ENCODE peak calls at places on chromosomes 4 and X, in seven cellular contexts. N is stimulated activated CD4-positive, alpha-beta T cell treated with anti-CD3 and anti-CD28 coated beads, Interleukin-4, amount 100 ng/mL, for 48 hours; M is ecto neural progenitor cell; L is stimulated activated naive CD8-positive, alpha-beta T cell treated with anti-CD3 and anti-CD28 coated beads, Interleukin-15, Interleukin-2, amounts not matched to agents 100 U/mL and 50 U/mL, for 24 hours; C is omental fat pad; K is anterior cingulate cortex; X is CD4-positive, CD25-positive, alpha-beta regulatory T cell. F is an unnamed sample.

GRCh38 chr4:108168672-108169562 is at the start of gene LEF1:
- DNase-seq in N (peak; percentile 72), M (peak; percentile 88), L (peak; percentile 74), C (no peak), K (no peak), X (peak; percentile 62), F (peak; percentile 28)

GRCh38 chr4:142353149-142353738 is 492.9 kb downstream of the INPP4B start:
- DNase-seq in N (no peak), M (no peak), L (no peak), C (no peak), K (no peak), X (no peak), F (no peak)

GRCh38 chrX:40108959-40109287 is 11.2 kb upstream of the BCOR start:
- DNase-seq in N (peak; percentile 60), M (peak; percentile 78), L (peak; percentile 71), C (no peak), K (no peak), X (peak; percentile 40), F (peak; percentile 29)

GRCh38 chr4:41323706-41324105 is 67.0 kb downstream of the UCHL1 start:
- DNase-seq in N (no peak), M (no peak), L (no peak), C (no peak), K (no peak), X (no peak), F (no peak)

GRCh38 chr4:42371306-42372063 is 25.8 kb upstream of the SHISA3 start:
- DNase-seq in N (no peak), M (no peak), L (no peak), C (no peak), K (no peak), X (no peak), F (no peak)

GRCh38 chr4:168558587-168558986 is 61.7 kb downstream of the PALLD start:
- DNase-seq in N (no peak), M (no peak), L (no peak), C (no peak), K (no peak), X (no peak), F (no peak)

GRCh38 chr4:33722800-33723511 is 2521.4 kb downstream of the ARAP2 start:
- DNase-seq in N (no peak), M (no peak), L (no peak), C (no peak), K (no peak), X (no peak), F (no peak)

GRCh38 chr4:150074064-150074463 is 4.2 kb upstream of the DCLK2 start:
- DNase-seq in N (no peak), M (no peak), L (no peak), C (no peak), K (no peak), X (no peak), F (no peak)

GRCh38 chrX:1393871-1394615 is 2.1 kb upstream of the SLC25A6 start:
- DNase-seq in N (no peak), M (no peak), L (no peak), C (no peak), K (no peak), X (no peak), F (no peak)

GRCh38 chr4:24843121-24843520 is 47.7 kb downstream of the SOD3 start:
- DNase-seq in N (no peak), M (no peak), L (no peak), C (no peak), K (no peak), X (no peak), F (no peak)

GRCh38 chrX:83759872-83760271 is 101.1 kb upstream of the CYLC1 start:
- DNase-seq in N (no peak), M (no peak), L (no peak), C (no peak), K (no peak), X (no peak), F (no peak)

GRCh38 chrX:8748855-8749254 is 16.9 kb upstream of the ANOS1 start:
- DNase-seq in N (no peak), M (no peak), L (no peak), C (no peak), K (no peak), X (no peak), F (no peak)

GRCh38 chrX:68508799-68509198 is 9.9 kb downstream of the YIPF6 start:
- DNase-seq in N (no peak), M (no peak), L (no peak), C (no peak), K (no peak), X (peak; percentile 20), F (no peak)

GRCh38 chr4:21090098-21090666 is 389.9 kb downstream of the PACRGL start:
- DNase-seq in N (no peak), M (no peak), L (no peak), C (no peak), K (no peak), X (no peak), F (no peak)

GRCh38 chr4:98656443-98656842 is 2.0 kb downstream of the TSPAN5 start:
- DNase-seq in N (no peak), M (no peak), L (no peak), C (no peak), K (no peak), X (no peak), F (no peak)

F was measured in naive B cell.